ENCODE peak calls at places on chromosomes 6 and 20, in eight cellular contexts. N, Z, C, E, A, S, O and J are unnamed samples.

GRCh38 chr20:36676701-36677421 is 30.9 kb upstream of the SLA2 start:
- DNase-seq in N (no peak), Z (no peak), C (no peak), E (no peak), A (no peak), S (no peak), O (no peak), J (no peak)

GRCh38 chr6:159935065-159935464 is 33.8 kb upstream of the IGF2R start:
- DNase-seq in N (no peak), Z (no peak), C (no peak), E (peak), A (peak), S (peak), O (peak), J (no peak)

GRCh38 chr6:124190256-124190655 is 386.6 kb downstream of the NKAIN2 start:
- DNase-seq in N (no peak), Z (no peak), C (no peak), E (no peak), A (no peak), S (no peak), O (no peak), J (no peak)

GRCh38 chr6:44856495-44856878 is 469.0 kb downstream of the CDC5L start:
- DNase-seq in N (no peak), Z (no peak), C (no peak), E (no peak), A (peak), S (no peak), O (peak), J (no peak)

GRCh38 chr6:107495196-107495643 is 5.3 kb downstream of the SOBP start:
- DNase-seq in N (no peak), Z (no peak), C (no peak), E (no peak), A (peak), S (peak), O (peak), J (no peak)

GRCh38 chr6:41638801-41639555 is 710 bp downstream of the MDFI start:
- DNase-seq in N (no peak), Z (no peak), C (no peak), E (no peak), A (peak), S (no peak), O (peak), J (no peak)

GRCh38 chr20:59577809-59578601 is 26.3 kb upstream of the PHACTR3 start:
- DNase-seq in N (no peak), Z (no peak), C (no peak), E (no peak), A (no peak), S (no peak), O (no peak), J (no peak)

GRCh38 chr6:15534970-15535369 is 127.9 kb downstream of the DTNBP1 start:
- DNase-seq in N (no peak), Z (no peak), C (no peak), E (no peak), A (no peak), S (no peak), O (no peak), J (no peak)

GRCh38 chr6:75842732-75843131 is 93.7 kb downstream of the MYO6 start:
- DNase-seq in N (no peak), Z (no peak), C (no peak), E (no peak), A (no peak), S (no peak), O (no peak), J (no peak)

GRCh38 chr6:137240168-137240567 is 21.0 kb upstream of the IFNGR1 start:
- DNase-seq in N (peak), Z (no peak), C (no peak), E (peak), A (peak), S (peak), O (peak), J (no peak)

GRCh38 chr6:34554593-34555322 is 1.4 kb downstream of the SPDEF start:
- DNase-seq in N (no peak), Z (no peak), C (no peak), E (no peak), A (no peak), S (no peak), O (no peak), J (no peak)